ENCODE peak calls at places on chromosome X, in six cellular contexts. I is esophagus squamous epithelium, Q is transverse colon, T is spleen, D is heart left ventricle, M is body of pancreas. Z is an unnamed sample. For H3K4me1, the result is how much of the 10 kb centered on the place peaks cover.

GRCh38 chrX:8341814-8342590 is 122.6 kb upstream of the VCX3B start:
- DNase-seq in I (no peak), D (no peak), M (no peak), T (no peak), Q (no peak), Z (no peak)

GRCh38 chrX:132022115-132022862 is 813 bp upstream of the STK26 start:
- DNase-seq in I (no peak), M (no peak), Q (peak), D (no peak), T (no peak), Z (no peak)

GRCh38 chrX:66030505-66031317 is 9.2 kb downstream of the VSIG4 start:
- DNase-seq in D (no peak), Q (peak), T (no peak), M (no peak), I (no peak), Z (no peak)

GRCh38 chrX:98548550-98548949 is 1664.8 kb downstream of the RPA4 start:
- DNase-seq in D (no peak), T (no peak), Q (no peak), M (no peak), I (no peak), Z (no peak)

GRCh38 chrX:13338985-13339384 is 19.1 kb upstream of the ATXN3L start:
- DNase-seq in D (no peak), M (no peak), T (no peak), Q (no peak), I (no peak), Z (no peak)

GRCh38 chrX:141936080-141936479 is 32.4 kb downstream of the MAGEC1 start:
- DNase-seq in D (no peak), I (no peak), M (no peak), Q (no peak), T (no peak), Z (no peak)

GRCh38 chrX:111375747-111376146 is 36.2 kb downstream of the DCX start:
- DNase-seq in M (no peak), D (no peak), T (no peak), I (no peak), Q (no peak), Z (no peak)

GRCh38 chrX:48476919-48477318 is 920 bp downstream of the FTSJ1 start:
- DNase-seq in I (no peak), D (no peak), T (no peak), M (no peak), Q (no peak), Z (no peak)

GRCh38 chrX:7201481-7201880 is 53.5 kb upstream of the PUDP start:
- DNase-seq in I (no peak), Q (no peak), D (no peak), M (no peak), T (no peak), Z (no peak)

GRCh38 chrX:136269921-136270320 is 18.7 kb upstream of the MAP7D3 start:
- DNase-seq in D (no peak), T (no peak), Q (no peak), I (no peak), M (no peak), Z (no peak)

GRCh38 chrX:22126311-22126710 is 94.2 kb downstream of the PHEX start:
- DNase-seq in Q (no peak), T (no peak), M (no peak), I (no peak), D (no peak), Z (no peak)

GRCh38 chrX:111131572-111131971 is 35.6 kb downstream of the PAK3 start:
- DNase-seq in Q (no peak), I (no peak), D (no peak), M (no peak), T (no peak), Z (no peak)

GRCh38 chrX:39948564-39948963 is 149.2 kb downstream of the BCOR start:
- DNase-seq in Q (no peak), M (no peak), I (no peak), D (no peak), T (peak), Z (no peak)

GRCh38 chrX:149002320-149002719 is 501.9 kb downstream of the AFF2 start:
- DNase-seq in T (no peak), D (no peak), Q (no peak), I (no peak), M (no peak), Z (no peak)
- TF ChIP-seq POLR2A in T (no peak), D (no peak), Q (no peak), I (no peak), M (no peak), Z (no peak)

GRCh38 chrX:24153175-24153795 is 3.8 kb downstream of the ZFX start:
- DNase-seq in Q (no peak), T (no peak), M (no peak), I (no peak), D (no peak), Z (no peak)
- H3K4me1 ChIP-seq in Q (half or more), T (half or more), M (under half), I (under half), D (under half), Z (under half)

GRCh38 chrX:71052721-71053120 is 15.4 kb downstream of the SNX12 start:
- DNase-seq in T (no peak), I (no peak), M (no peak), Q (no peak), D (no peak), Z (no peak)
- H3K4me3 ChIP-seq in T (peak), I (no peak), M (no peak), Q (no peak), D (no peak), Z (no peak)

GRCh38 chrX:155612312-155613224 is at the start of gene TMLHE:
- DNase-seq in T (peak), D (peak), I (no peak), M (peak), Q (peak), Z (peak)
- TF ChIP-seq POLR2A in T (no peak), D (no peak), I (peak), M (peak), Q (peak), Z (no peak)

DNA sequence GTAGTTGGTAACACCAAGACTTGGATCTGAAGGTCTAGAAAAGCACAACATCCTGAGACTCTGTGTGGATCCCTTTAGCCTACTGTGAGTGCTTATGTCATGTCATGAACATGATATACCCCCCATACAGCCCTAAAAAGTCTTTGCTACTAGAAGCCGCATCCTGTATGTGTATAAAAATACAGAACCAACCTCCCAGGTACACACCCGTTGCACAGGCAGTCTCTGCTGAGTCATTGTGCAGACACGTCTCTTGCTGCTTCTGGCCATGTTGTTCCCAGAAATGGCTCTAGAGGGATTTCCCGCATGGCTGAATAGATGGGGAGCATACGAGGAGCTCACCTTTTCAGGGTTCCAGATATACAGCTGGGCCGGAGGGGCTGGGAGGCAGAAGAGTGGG is 93.3 kb downstream of the MAMLD1 start:
- DNase-seq in T (no peak), Q (no peak), I (no peak), D (no peak), M (no peak), Z (no peak)
- H3K4me1 ChIP-seq in T (under half), Q (under half), I (under half), D (under half), M (under half), Z (under half)

DNA sequence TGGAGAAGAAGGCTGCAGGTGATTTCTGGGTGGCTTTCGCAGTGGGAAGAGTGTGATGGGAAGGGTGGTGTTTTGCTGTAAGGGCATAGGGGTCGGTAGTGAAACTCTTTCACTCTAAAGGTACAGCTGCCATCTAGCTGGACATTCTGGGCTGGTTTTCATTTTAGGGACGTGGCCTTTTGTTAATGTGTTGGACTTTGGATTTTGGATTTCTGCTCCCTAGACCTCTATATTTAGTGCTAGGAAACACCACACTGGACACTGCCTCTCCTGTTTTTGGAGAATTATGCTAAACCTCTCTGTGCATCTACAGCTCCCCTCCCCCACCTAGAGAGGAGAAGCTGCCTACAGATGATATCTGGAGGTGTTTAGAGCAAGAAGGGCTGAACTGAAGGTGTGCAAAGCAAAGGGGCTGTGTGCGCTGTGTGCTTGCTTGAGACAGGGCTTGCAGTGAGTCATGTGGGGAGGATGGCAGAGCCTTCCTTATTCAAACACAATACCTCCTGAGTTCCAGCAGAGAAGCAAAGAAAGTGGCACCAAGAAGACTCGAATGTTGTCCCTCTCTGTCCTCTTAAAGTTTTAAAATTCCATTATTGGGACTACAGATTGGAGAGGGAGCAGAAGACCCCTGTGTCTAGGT is 47.9 kb downstream of the STARD8 start:
- DNase-seq in M (no peak), I (no peak), D (no peak), T (peak), Q (no peak), Z (no peak)
- H3K4me3 ChIP-seq in M (no peak), I (peak), D (no peak), T (no peak), Q (no peak), Z (no peak)